ENCODE peak calls at places on chromosomes 16 and 17, in four cellular contexts. I is K562, F is H1, A is HCT116. Q is an unnamed sample.

GRCh38 chr17:15265131-15265530 is at the start of gene PMP22:
- DNase-seq in A (no peak), I (no peak), F (no peak), Q (no peak)

GRCh38 chr17:42895185-42895555 is 5.4 kb upstream of the G6PC1 start:
- DNase-seq in I (no peak), F (no peak), A (peak), Q (no peak)

GRCh38 chr17:74114881-74115470 is 88.5 kb upstream of the RPL38 start:
- DNase-seq in I (no peak), A (no peak), F (no peak), Q (no peak)

GRCh38 chr17:62179525-62180161 is 114.6 kb upstream of the MED13 start:
- DNase-seq in F (no peak), A (peak), I (peak), Q (no peak)

GRCh38 chr17:79942591-79943353 is 92.9 kb downstream of the TBC1D16 start:
- DNase-seq in A (no peak), F (no peak), I (no peak), Q (no peak)

GRCh38 chr16:55622930-55623561 is 32.7 kb upstream of the SLC6A2 start:
- DNase-seq in I (peak), F (peak), A (peak), Q (no peak)

GRCh38 chr16:12917246-12917645 is 15.8 kb downstream of the SHISA9 start:
- DNase-seq in I (no peak), A (no peak), F (no peak), Q (no peak)

GRCh38 chr16:47156816-47157215 is 13.1 kb upstream of the NETO2 start:
- DNase-seq in I (no peak), A (no peak), F (no peak), Q (no peak)

GRCh38 chr16:22912654-22913053 is 98.7 kb downstream of the HS3ST2 start:
- DNase-seq in F (no peak), A (no peak), I (no peak), Q (no peak)

GRCh38 chr17:68613739-68614298 is 12.7 kb upstream of the FAM20A start:
- DNase-seq in I (peak), F (peak), A (peak), Q (no peak)

DNA sequence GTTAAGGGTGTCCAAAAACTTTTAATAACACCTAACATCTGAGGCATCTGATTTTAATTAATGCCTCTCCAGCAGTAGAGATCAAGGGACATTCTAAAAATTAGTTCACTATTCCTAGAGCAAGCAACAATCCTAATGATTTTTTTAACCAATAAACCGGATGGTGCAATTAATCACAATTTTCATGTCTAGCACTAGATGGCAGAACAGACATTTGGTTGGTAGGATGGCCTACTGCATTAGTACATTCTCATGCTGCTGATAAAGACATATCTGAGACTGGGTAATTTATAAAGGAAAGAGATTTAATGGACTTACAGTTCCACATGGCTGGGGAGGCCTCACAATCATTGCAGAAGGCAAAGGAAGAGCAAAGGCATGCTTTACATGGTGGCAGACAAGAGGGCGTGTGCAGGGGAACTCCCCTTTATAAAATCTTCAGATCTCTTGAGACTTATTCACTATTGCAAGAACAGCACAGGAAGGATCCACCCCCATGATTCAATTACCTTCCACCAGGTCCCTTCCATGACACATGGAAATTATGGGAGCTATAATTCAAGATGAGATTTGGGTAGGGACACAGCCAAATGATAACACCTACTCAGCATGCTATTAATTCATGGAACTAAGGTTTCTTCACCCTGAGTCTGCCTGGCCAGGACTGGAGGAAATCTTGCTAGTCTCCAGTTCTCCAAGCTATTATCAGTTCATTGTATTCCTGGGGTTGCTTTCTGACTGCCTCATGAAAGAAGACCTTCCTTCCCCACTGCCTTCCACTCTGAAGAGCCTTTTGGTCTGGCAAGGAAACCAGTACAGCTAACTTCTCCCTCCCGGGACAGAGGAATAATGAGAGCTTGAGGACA is 24.8 kb downstream of the HS3ST3A1 start:
- DNase-seq in I (no peak), F (no peak), A (peak), Q (no peak)
- TF ChIP-seq ATF3 in I (no peak), F (no peak), A (no peak), Q (no peak)

DNA sequence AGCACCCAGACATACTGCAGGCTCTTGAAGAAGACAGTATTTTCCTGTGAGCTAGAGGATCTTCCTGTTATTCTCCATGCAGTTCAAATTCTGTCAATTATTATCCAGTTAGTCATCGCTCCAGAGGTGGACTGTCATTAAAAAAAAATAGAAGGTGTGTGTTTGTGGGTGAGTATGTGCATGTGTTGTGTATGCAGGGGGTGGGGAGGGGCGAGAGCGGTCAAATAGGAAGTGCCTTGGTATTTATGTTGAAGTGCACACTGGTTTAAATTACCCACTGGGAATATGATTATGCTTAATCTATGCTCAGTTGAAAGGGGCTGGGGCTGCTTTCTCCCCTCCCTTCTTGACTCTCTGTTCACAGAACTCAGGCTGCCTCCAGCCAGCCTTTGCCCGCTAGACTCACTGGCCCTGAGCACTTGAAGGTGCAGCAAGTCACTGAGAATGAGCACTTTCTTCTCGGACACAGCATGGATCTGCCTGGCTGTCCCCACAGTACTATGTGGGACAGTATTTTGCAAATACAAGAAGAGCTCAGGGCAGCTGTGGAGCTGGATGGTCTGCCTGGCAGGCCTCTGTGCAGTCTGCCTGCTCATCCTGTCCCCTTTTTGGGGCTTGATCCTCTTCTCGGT is at the start of gene HSD17B2:
- DNase-seq in F (no peak), A (no peak), I (no peak), Q (no peak)
- TF ChIP-seq EGR1 in F (no peak), A (no peak), I (no peak), Q (no peak)

GRCh38 chr16:20300312-20301097 is 26.8 kb downstream of the GP2 start:
- DNase-seq in A (peak), F (peak), I (peak), Q (peak)
- TF ChIP-seq ATF3 in A (no peak), F (no peak), I (no peak), Q (no peak)

DNA sequence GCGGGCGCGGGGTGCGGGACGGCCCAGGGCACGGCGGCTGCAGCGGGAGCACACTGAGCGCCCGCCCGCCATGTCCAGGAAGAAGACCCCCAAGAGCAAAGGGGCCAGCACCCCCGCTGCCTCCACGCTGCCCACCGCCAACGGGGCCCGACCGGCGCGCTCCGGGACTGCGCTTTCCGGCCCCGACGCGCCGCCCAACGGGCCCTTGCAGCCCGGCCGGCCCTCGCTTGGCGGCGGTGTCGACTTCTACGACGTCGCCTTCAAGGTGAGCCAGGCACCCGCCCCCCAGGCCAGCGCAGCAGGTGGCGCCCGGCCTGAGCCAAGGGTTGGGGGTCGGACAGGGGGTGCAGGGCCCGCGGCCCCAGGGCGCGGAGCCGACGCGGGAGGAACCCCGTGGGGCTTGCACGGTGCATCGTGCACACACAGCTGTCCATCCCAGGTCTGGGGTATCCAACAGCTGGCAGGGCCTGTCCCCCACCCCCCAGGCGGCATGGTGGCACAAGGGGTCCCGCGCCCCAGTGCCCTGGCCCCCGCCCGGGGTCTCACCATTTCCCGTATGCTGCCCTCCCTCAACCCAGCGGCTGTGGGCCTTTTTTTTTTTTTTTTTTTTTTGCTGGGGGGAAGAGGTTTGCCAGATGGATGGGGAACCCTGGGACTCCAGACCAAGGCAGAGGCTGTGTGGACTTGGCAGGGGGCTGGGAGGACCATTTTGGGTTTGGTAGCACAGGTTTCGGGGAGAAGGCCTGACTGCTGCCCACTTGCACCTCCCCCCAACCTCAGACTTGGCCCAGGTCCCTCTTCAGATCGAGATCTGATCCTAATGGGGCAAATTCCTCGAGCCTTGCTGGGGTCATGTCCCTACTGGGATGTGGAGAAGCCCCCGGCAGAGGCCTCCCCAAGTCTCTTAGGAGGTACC is 547 bp downstream of the RAB26 start:
- DNase-seq in I (peak), F (no peak), A (no peak), Q (no peak)
- TF ChIP-seq EGR1 in I (no peak), F (no peak), A (no peak), Q (no peak)

GRCh38 chr17:69959291-69959690 is 115.7 kb upstream of the KCNJ16 start:
- DNase-seq in A (no peak), I (no peak), F (no peak), Q (no peak)

GRCh38 chr17:69960755-69961154 is 114.3 kb upstream of the KCNJ16 start:
- DNase-seq in A (no peak), I (no peak), F (no peak), Q (no peak)

DNA sequence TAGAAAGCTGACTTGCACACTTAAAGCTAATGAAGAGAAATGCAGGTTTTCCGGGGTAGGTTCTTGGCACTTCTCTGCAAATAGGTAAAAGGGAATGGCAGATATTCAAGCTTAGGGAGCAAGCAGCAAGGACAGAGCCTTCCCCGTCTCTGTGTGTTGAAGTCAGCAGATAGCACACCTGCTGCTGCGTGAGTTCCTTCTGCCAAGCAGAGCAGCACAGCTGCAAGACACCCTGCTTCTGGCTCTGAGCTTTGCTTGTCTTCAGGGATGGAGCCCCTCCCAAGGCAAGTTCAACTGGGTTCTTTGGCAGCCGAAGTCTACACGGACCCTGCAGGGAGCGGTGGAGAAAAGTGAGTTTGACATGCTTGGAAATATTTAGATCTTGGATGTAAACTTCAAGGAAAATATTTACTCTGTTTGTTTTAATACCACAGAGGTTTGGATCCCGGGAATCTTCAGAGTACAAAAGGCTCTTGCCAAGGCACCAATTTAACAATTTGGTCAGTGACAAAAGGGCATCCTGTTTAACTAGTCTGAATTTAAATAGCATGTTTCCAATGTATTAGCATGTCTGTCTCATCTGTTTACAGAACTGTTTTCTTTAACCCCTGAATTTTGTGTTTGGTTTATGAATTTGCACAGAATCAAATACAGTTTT is 113.4 kb upstream of the KCNJ16 start:
- DNase-seq in F (no peak), I (peak), A (no peak), Q (no peak)
- TF ChIP-seq ATF3 in F (no peak), I (no peak), A (no peak), Q (no peak)

GRCh38 chr16:80972611-80973010 is 34.1 kb downstream of the CMC2 start:
- DNase-seq in A (no peak), I (no peak), F (no peak), Q (no peak)
- TF ChIP-seq EGR1 in A (no peak), I (no peak), F (no peak), Q (no peak)

DNA sequence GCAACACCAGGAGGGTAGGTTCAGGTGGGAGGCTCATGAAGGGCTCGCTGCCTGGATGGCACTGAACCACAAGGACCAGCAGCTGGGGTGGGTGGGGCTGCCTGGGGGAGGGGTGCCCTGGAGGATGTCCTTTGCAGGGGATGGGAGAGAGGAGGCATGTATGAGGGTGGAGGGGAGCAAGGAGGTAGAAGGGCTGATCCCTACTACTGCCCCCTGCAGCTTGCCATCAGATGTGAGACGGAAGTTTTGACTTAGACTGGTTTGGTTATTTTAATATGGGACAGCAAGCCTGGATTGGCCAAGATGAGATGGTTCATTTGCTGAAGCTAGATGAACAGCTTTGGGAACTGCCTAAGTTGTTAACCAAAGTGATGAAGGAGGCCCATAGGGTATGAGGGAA is 115.9 kb downstream of the SEC14L1 start:
- DNase-seq in A (no peak), I (peak), F (no peak), Q (no peak)
- TF ChIP-seq ATF3 in A (no peak), I (no peak), F (no peak), Q (no peak)

DNA sequence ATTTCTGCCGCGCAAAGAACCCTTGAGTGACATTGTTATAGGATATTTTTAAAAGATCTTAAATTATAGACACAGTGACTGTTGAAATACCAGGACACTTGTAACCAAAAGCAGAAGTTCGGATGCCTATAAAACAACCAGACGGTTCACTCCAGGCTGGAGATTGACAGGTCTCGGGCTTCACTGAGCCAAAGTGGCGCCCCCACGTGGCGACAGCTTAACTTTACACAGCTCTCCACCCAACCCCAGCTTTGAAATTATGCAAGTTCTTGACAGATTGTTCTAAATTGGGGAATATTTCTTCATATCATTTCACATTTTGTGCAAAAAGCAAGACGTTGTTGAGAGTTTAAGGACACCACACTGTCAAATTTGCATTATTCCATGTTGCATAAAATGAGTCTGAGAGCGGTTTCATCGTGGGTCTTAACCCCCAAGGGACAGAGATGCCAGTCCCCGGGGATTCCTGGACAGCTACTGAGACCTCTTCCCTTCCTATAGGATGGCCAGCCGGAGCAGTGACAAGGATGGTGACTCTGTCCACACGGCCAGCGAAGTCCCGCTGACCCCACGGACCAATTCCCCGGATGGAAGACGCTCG is 11.9 kb downstream of the SYT17 start:
- DNase-seq in F (no peak), A (peak), I (peak), Q (no peak)
- TF ChIP-seq EGR1 in F (no peak), A (no peak), I (no peak), Q (no peak)

DNA sequence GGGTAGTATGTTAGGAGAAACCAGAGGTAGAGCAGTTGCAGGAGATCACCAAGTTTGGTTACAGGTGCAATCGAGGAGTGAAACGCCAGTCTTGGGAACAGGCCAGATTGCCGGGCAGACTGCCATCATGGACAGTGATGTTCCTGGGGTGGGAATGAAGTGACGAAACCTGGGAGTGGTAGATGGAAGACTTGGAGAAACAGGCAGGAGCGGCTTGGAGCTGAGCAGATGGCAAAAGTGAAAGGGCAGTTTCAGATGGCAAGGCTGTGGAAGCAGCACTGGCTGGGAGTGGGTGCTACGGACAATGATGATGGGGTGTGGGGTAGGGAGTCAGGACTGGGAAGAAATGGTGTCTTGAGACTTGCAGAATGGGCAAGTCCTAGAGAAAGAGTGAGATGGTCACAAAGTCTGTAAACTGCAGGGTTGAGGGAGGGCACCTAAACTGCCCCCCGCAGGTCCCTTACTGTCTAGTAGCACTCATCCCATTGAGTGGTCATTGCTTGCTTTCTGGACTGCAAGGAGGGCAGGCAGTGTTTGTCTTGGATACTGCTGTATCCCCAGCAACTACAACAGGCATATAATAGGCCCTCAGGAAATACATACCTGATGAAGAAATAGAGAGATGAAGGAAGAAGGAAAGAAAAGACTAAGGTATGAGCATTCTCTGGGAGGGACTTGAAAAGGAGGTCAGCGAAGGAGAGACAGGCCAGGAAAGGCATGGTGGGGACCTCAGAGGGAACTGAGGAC is 29.5 kb upstream of the ULK2 start:
- DNase-seq in F (no peak), A (no peak), I (no peak), Q (no peak)
- TF ChIP-seq ATF3 in F (no peak), A (no peak), I (no peak), Q (no peak)